ENCODE peak calls at places on chromosome 15, in five cellular contexts. J is CD4-positive, alpha-beta memory T cell; N is CD8-positive, alpha-beta memory T cell; I is tibial nerve; L is transverse colon. D is an unnamed sample.

GRCh38 chr15:34182942-34183341 is 27.0 kb downstream of the KATNBL1 start:
- DNase-seq in I (no peak), J (no peak), N (no peak), L (no peak), D (no peak)

GRCh38 chr15:27092404-27092803 is 121.4 kb downstream of the GABRG3 start:
- DNase-seq in N (no peak), L (no peak), J (no peak), I (no peak), D (no peak)

GRCh38 chr15:95475067-95475466 is 855.4 kb upstream of the NR2F2 start:
- DNase-seq in N (no peak), J (no peak), L (no peak), I (no peak), D (no peak)

GRCh38 chr15:100703671-100704070 is 101.3 kb downstream of the ASB7 start:
- DNase-seq in J (no peak), I (no peak), N (no peak), L (no peak), D (no peak)

GRCh38 chr15:58597943-58598828 is 151.3 kb downstream of the ADAM10 start:
- DNase-seq in I (no peak), J (no peak), L (no peak), N (no peak), D (no peak)

GRCh38 chr15:63042879-63043340 is 363 bp downstream of the TPM1 start:
- DNase-seq in I (no peak), N (no peak), L (no peak), J (no peak), D (no peak)

GRCh38 chr15:55827204-55827603 is 84.3 kb upstream of the PRTG start:
- DNase-seq in J (no peak), I (no peak), N (no peak), L (no peak), D (no peak)

GRCh38 chr15:67185621-67186225 is 68.7 kb downstream of the AAGAB start:
- DNase-seq in N (no peak), I (no peak), L (no peak), J (no peak), D (no peak)

GRCh38 chr15:36896949-36897348 is 203.4 kb downstream of the MEIS2 start:
- DNase-seq in I (no peak), N (no peak), J (no peak), L (no peak), D (no peak)

GRCh38 chr15:48759921-48760320 is 50.9 kb downstream of the CEP152 start:
- DNase-seq in I (no peak), L (no peak), N (no peak), J (no peak), D (no peak)

GRCh38 chr15:90553248-90553745 is 23.6 kb downstream of the CRTC3 start:
- DNase-seq in L (no peak), J (no peak), I (no peak), N (no peak), D (no peak)

GRCh38 chr15:64131547-64131946 is 20.0 kb upstream of the SNX22 start:
- DNase-seq in N (no peak), I (no peak), J (no peak), L (no peak), D (no peak)

GRCh38 chr15:99956820-99957641 is 223.8 kb upstream of the LYSMD4 start:
- DNase-seq in L (no peak), N (no peak), J (no peak), I (no peak), D (no peak)

GRCh38 chr15:37125143-37125542 is 24.8 kb upstream of the MEIS2 start:
- DNase-seq in I (no peak), L (no peak), J (no peak), N (no peak), D (no peak)

GRCh38 chr15:55897560-55898336 is 95.7 kb downstream of the NEDD4 start:
- DNase-seq in I (no peak), N (no peak), L (peak; percentile 47), J (no peak), D (peak; percentile 3)

GRCh38 chr15:61186905-61187865 is 41.9 kb downstream of the RORA start:
- DNase-seq in N (no peak), L (peak; percentile 9), J (no peak), I (no peak), D (no peak)

GRCh38 chr15:52011711-52012144 is 7.3 kb upstream of the MAPK6 start:
- DNase-seq in J (no peak), N (no peak), I (no peak), L (no peak), D (peak; percentile 19)
- H3K27ac ChIP-seq in J (no peak overlapping the region), N (no peak overlapping the region), I (no peak overlapping the region), L (peak overlapping the region; percentile 26), D (peak overlapping the region; percentile 57)

GRCh38 chr15:98717942-98718341 is 69.6 kb downstream of the IGF1R start:
- DNase-seq in L (no peak), J (no peak), I (no peak), N (no peak), D (no peak)

GRCh38 chr15:98713585-98714001 is 65.3 kb downstream of the IGF1R start:
- DNase-seq in J (no peak), N (no peak), I (no peak), L (peak; percentile 41), D (no peak)

GRCh38 chr15:98715401-98715800 is 67.1 kb downstream of the IGF1R start:
- DNase-seq in J (no peak), N (no peak), L (no peak), I (no peak), D (no peak)

GRCh38 chr15:98714906-98715305 is 66.6 kb downstream of the IGF1R start:
- DNase-seq in J (no peak), L (no peak), N (no peak), I (no peak), D (no peak)

DNA sequence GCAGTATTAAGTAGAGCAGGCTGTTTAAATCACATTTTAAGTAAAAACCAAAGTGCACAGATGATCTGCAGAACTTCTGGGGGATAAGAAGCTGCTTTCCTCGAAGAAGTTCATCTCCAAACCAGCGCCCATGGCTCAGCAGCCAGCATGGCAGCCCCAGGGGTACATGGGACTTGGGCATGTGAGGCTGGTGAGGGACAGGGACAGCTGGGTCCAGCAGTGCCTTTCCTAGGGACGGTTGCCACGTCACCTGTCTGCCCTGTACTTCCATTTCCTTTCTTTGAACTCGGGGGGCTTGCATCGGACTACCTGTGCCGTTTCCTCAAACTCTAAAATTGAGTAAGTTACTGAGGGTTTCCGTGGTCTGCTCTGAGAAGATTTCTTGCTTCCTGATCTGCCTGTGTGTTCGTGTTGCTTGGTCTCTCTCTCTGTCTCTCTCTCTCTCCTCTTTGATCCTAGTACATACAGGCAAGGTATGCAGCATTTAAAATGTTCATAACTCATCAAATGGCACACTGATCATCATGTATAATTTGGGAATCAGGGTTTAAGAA is 67.6 kb downstream of the IGF1R start:
- DNase-seq in N (no peak), J (no peak), I (no peak), L (no peak), D (no peak)
- H3K27ac ChIP-seq in N (no peak overlapping the region), J (no peak overlapping the region), I (no peak overlapping the region), L (peak overlapping the region; percentile 30), D (no peak overlapping the region)

GRCh38 chr15:31216210-31216911 is 110.3 kb upstream of the KLF13 start:
- DNase-seq in N (no peak), I (peak; percentile 87), L (peak; percentile 96), J (peak; percentile 76), D (peak; percentile 47)

GRCh38 chr15:31214864-31215489 is 111.7 kb upstream of the KLF13 start:
- DNase-seq in J (no peak), L (peak; percentile 49), I (peak; percentile 38), N (no peak), D (no peak)

GRCh38 chr15:31217067-31217466 is 109.6 kb upstream of the KLF13 start:
- DNase-seq in I (no peak), J (no peak), N (no peak), L (peak; percentile 4), D (no peak)

GRCh38 chr15:31214158-31214863 is 112.3 kb upstream of the KLF13 start:
- DNase-seq in L (no peak), J (no peak), N (no peak), I (no peak), D (no peak)

GRCh38 chr15:31215490-31216209 is 111.0 kb upstream of the KLF13 start:
- DNase-seq in J (peak; percentile 72), N (peak; percentile 77), I (peak; percentile 67), L (peak; percentile 92), D (peak; percentile 67)
- H3K27ac ChIP-seq in J (peak overlapping the region; percentile 52), N (peak overlapping the region; percentile 24), I (peak overlapping the region; percentile 96), L (peak overlapping the region; percentile 99), D (peak overlapping the region; percentile 91)

GRCh38 chr15:98953000-98953776 is 54.4 kb downstream of the PGPEP1L start:
- DNase-seq in N (peak; percentile 3), J (no peak), I (no peak), L (no peak), D (no peak)
- H3K27ac ChIP-seq in N (no peak overlapping the region), J (no peak overlapping the region), I (peak overlapping the region; percentile 41), L (peak overlapping the region; percentile 77), D (peak overlapping the region; percentile 65)

GRCh38 chr15:74053497-74053896 is 28.9 kb downstream of the GOLGA6A start:
- DNase-seq in J (no peak), L (no peak), I (no peak), N (no peak), D (no peak)

GRCh38 chr15:74046275-74046674 is 36.1 kb downstream of the GOLGA6A start:
- DNase-seq in I (no peak), N (no peak), J (no peak), L (no peak), D (no peak)

GRCh38 chr15:74050127-74050526 is 32.2 kb downstream of the GOLGA6A start:
- DNase-seq in J (no peak), I (no peak), N (no peak), L (no peak), D (no peak)

GRCh38 chr15:74053941-74054529 is 28.3 kb downstream of the GOLGA6A start:
- DNase-seq in L (peak; percentile 80), N (peak; percentile 34), J (peak; percentile 68), I (peak; percentile 64), D (no peak)

GRCh38 chr15:74050835-74051234 is 31.5 kb downstream of the GOLGA6A start:
- DNase-seq in J (no peak), I (no peak), N (no peak), L (no peak), D (no peak)
- H3K27ac ChIP-seq in J (no peak overlapping the region), I (peak overlapping the region; percentile 63), N (no peak overlapping the region), L (peak overlapping the region; percentile 71), D (no peak overlapping the region)

GRCh38 chr15:79978694-79979519 is 7.9 kb upstream of the BCL2A1 start:
- DNase-seq in I (no peak), N (no peak), L (no peak), J (no peak), D (no peak)
- H3K27ac ChIP-seq in I (peak overlapping the region; percentile 4), N (no peak overlapping the region), L (peak overlapping the region; percentile 13), J (no peak overlapping the region), D (peak overlapping the region; percentile 39)